ENCODE peak calls at places on chromosomes 5 and 9, in four cellular contexts. One of them, this sample, is unnamed.

GRCh38 chr9:114000063-114000454 is 78.0 kb downstream of the AMBP start:
- DNase-seq in substantia nigra: no peak
- DNase-seq in GM23248: no peak
- DNase-seq in fibroblast of lung: no peak
- DNase-seq in this sample: no peak

GRCh38 chr5:156912869-156913268 is 50.2 kb downstream of the TIMD4 start:
- DNase-seq in substantia nigra: no peak
- DNase-seq in GM23248: peak; percentile 2
- DNase-seq in fibroblast of lung: no peak
- DNase-seq in this sample: no peak

GRCh38 chr5:16457853-16458252 is 7.7 kb downstream of the ZNF622 start:
- DNase-seq in substantia nigra: no peak
- DNase-seq in GM23248: peak; percentile 65
- DNase-seq in fibroblast of lung: peak; percentile 59
- DNase-seq in this sample: no peak

GRCh38 chr9:27673626-27674025 is 100.3 kb upstream of the C9orf72 start:
- DNase-seq in substantia nigra: no peak
- DNase-seq in GM23248: no peak
- DNase-seq in fibroblast of lung: no peak
- DNase-seq in this sample: no peak

GRCh38 chr9:19551124-19551929 is 142.5 kb downstream of the ACER2 start:
- DNase-seq in substantia nigra: no peak
- DNase-seq in GM23248: no peak
- DNase-seq in fibroblast of lung: no peak
- DNase-seq in this sample: no peak

GRCh38 chr9:37892063-37892462 is 11.9 kb downstream of the SLC25A51 start:
- DNase-seq in substantia nigra: no peak
- DNase-seq in GM23248: no peak
- DNase-seq in fibroblast of lung: no peak
- DNase-seq in this sample: no peak

GRCh38 chr9:35553670-35554543 is 51.2 kb upstream of the TESK1 start:
- DNase-seq in substantia nigra: no peak
- DNase-seq in GM23248: peak; percentile 89
- DNase-seq in fibroblast of lung: peak; percentile 60
- DNase-seq in this sample: no peak

GRCh38 chr9:94607340-94607695 is 13.7 kb upstream of the FBP2 start:
- DNase-seq in substantia nigra: no peak
- DNase-seq in GM23248: no peak
- DNase-seq in fibroblast of lung: no peak
- DNase-seq in this sample: no peak

GRCh38 chr5:133366966-133367365 is 245.4 kb downstream of the FSTL4 start:
- DNase-seq in substantia nigra: no peak
- DNase-seq in GM23248: no peak
- DNase-seq in fibroblast of lung: no peak
- DNase-seq in this sample: no peak

GRCh38 chr5:139406960-139407359 is 3.1 kb upstream of the SPATA24 start:
- DNase-seq in substantia nigra: no peak
- DNase-seq in GM23248: no peak
- DNase-seq in fibroblast of lung: no peak
- DNase-seq in this sample: no peak

GRCh38 chr5:139410886-139411835 is 7.3 kb upstream of the SPATA24 start:
- DNase-seq in substantia nigra: no peak
- DNase-seq in GM23248: peak; percentile 84
- DNase-seq in fibroblast of lung: no peak
- DNase-seq in this sample: no peak

GRCh38 chr5:139407517-139407916 is 3.6 kb upstream of the SPATA24 start:
- DNase-seq in substantia nigra: no peak
- DNase-seq in GM23248: no peak
- DNase-seq in fibroblast of lung: no peak
- DNase-seq in this sample: no peak

GRCh38 chr5:139410121-139410885 is 6.4 kb upstream of the SPATA24 start:
- DNase-seq in substantia nigra: no peak
- DNase-seq in GM23248: peak; percentile 67
- DNase-seq in fibroblast of lung: no peak
- DNase-seq in this sample: no peak

DNA sequence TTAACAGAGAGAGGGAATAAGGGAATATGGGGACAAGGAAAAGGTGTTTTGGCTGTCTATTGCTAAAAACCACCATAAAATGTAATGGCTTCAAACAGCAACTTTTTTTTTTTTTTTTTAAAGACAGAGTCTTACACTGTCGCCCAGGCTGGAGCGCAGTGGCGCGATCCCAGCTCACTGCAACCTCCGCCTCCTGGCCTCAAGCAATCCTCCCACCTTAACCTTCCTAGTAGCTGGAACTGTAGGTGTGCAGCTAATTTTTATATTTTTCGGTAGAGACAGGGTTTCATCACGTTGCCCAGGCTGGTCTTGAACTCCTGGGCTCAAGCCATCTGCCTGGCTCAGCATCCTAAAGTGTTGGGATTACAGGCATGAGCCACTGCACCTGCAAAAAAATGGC is 4.3 kb upstream of the SPATA24 start:
- DNase-seq in substantia nigra: no peak
- DNase-seq in GM23248: no peak
- DNase-seq in fibroblast of lung: no peak
- DNase-seq in this sample: no peak
- H3K27ac ChIP-seq in substantia nigra: no peak overlapping the region
- H3K27ac ChIP-seq in GM23248: no peak overlapping the region
- H3K27ac ChIP-seq in fibroblast of lung: no peak overlapping the region
- H3K27ac ChIP-seq in this sample: no peak overlapping the region

GRCh38 chr9:134491436-134491835 is 150.2 kb upstream of the COL5A1 start:
- DNase-seq in substantia nigra: no peak
- DNase-seq in GM23248: no peak
- DNase-seq in fibroblast of lung: no peak
- DNase-seq in this sample: no peak
- H3K27ac ChIP-seq in substantia nigra: no peak overlapping the region
- H3K27ac ChIP-seq in GM23248: no peak overlapping the region
- H3K27ac ChIP-seq in fibroblast of lung: no peak overlapping the region
- H3K27ac ChIP-seq in this sample: no peak overlapping the region

GRCh38 chr5:68426609-68427008 is 211.1 kb downstream of the PIK3R1 start:
- DNase-seq in substantia nigra: no peak
- DNase-seq in GM23248: no peak
- DNase-seq in fibroblast of lung: no peak
- DNase-seq in this sample: no peak

GRCh38 chr5:68421667-68422220 is 206.2 kb downstream of the PIK3R1 start:
- DNase-seq in substantia nigra: no peak
- DNase-seq in GM23248: no peak
- DNase-seq in fibroblast of lung: no peak
- DNase-seq in this sample: no peak

GRCh38 chr5:68428232-68428811 is 212.8 kb downstream of the PIK3R1 start:
- DNase-seq in substantia nigra: no peak
- DNase-seq in GM23248: peak; percentile 54
- DNase-seq in fibroblast of lung: peak; percentile 16
- DNase-seq in this sample: no peak

GRCh38 chr5:68423154-68423811 is 207.7 kb downstream of the PIK3R1 start:
- DNase-seq in substantia nigra: no peak
- DNase-seq in GM23248: peak; percentile 44
- DNase-seq in fibroblast of lung: no peak
- DNase-seq in this sample: no peak

DNA sequence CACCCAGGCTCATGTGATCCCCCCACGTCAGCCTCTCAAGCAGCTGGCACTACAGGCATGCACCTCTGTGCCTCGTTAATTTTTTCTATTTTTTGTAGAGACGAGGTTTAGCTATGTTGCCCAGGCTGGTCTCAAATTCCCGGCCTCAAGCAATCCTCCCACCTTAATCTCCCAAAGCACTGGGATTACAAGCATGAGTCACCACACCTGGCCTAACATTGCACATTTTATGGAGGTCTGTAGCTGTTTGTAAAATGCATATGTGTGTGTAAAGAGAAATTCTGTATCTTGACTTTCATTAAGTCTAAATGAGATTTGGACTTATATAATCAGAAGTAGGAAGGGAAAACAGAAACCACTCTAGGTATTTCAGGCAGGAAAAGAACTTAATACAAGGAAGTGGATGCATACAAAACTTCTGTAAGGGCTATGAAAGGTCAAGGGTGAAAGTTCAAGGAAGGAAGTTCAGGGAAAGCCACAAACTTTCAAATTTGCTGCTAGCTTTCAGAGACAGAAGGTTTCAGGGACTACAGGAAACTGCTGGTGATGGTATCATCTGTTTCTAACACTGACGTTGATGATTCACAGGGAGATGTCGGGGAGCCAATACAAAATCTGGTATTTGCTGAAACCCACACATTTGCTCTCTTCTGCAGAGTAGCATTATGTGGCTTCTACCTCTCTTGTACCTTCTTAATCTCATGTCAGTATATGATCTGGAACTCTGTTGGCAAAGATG is 209.4 kb downstream of the PIK3R1 start:
- DNase-seq in substantia nigra: no peak
- DNase-seq in GM23248: peak; percentile 77
- DNase-seq in fibroblast of lung: peak; percentile 76
- DNase-seq in this sample: no peak
- H3K27ac ChIP-seq in substantia nigra: no peak overlapping the region
- H3K27ac ChIP-seq in GM23248: peak overlapping the region; percentile 30
- H3K27ac ChIP-seq in fibroblast of lung: no peak overlapping the region
- H3K27ac ChIP-seq in this sample: no peak overlapping the region

GRCh38 chr9:112664541-112664940 is 53.4 kb downstream of the INIP start:
- DNase-seq in substantia nigra: no peak
- DNase-seq in GM23248: peak; percentile 11
- DNase-seq in fibroblast of lung: peak; percentile 10
- DNase-seq in this sample: no peak

GRCh38 chr9:112659906-112660305 is 58.0 kb downstream of the INIP start:
- DNase-seq in substantia nigra: no peak
- DNase-seq in GM23248: no peak
- DNase-seq in fibroblast of lung: no peak
- DNase-seq in this sample: no peak

GRCh38 chr9:112663681-112664080 is 54.2 kb downstream of the INIP start:
- DNase-seq in substantia nigra: no peak
- DNase-seq in GM23248: no peak
- DNase-seq in fibroblast of lung: no peak
- DNase-seq in this sample: no peak

GRCh38 chr9:112669326-112669725 is 48.6 kb downstream of the INIP start:
- DNase-seq in substantia nigra: no peak
- DNase-seq in GM23248: no peak
- DNase-seq in fibroblast of lung: no peak
- DNase-seq in this sample: no peak

DNA sequence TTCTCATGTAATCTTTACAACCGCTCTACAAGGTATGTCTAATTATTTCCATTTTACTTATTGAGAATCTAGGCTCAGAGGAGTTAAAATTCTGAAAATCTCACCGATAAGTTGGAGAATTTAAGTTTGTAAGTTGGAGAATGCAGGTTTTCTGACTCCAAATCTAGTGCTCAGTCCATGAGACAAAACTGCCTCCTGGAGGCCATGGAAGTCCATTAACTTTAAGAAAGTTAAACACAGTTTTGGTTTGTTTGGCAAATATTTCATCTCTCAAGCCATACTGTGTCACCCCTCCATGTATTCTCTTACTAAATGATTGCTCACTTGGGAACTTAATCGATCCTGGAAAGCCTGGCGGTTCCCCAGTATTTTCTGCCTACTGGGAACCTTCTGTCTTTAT is 52.6 kb downstream of the INIP start:
- DNase-seq in substantia nigra: no peak
- DNase-seq in GM23248: peak; percentile 45
- DNase-seq in fibroblast of lung: peak; percentile 24
- DNase-seq in this sample: no peak
- H3K27ac ChIP-seq in substantia nigra: no peak overlapping the region
- H3K27ac ChIP-seq in GM23248: no peak overlapping the region
- H3K27ac ChIP-seq in fibroblast of lung: no peak overlapping the region
- H3K27ac ChIP-seq in this sample: no peak overlapping the region

DNA sequence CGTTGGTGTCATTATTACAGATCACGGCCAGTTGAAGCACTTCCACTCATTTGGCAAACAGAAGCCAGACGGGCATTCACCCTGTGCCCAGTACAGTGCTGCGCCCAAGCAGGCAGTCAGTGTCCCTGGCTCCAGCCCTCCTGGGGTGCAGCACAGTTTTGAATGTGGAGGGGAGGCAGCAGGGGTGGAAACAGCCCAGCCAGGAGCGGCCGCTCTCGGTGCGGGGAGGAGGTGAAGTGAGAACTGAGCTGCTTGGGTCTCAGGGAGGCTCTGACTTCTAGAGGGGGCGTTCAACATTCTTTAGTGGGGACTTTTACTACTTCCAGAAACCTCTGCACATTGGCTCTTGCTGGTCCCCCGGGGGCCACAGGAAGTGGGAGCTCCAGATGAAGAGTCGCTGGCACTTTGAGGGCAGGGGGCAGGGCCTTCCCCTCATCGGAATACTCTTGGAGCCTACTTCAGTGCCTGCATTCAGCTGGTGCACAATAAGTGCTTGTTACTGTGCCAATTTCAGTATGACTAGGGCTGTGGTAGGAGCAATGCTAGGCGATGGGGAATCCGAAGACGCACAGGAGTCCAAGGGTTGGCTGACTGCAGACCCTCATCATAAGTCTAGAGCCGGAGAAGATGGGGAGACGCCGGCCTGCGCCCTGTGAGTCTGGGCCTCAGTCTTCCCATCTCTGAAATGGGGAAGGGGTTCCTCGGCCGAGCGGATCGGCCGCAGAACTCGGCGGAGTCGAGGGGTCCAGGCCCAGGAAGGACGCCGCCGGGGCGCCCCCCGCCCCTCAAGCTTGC is 482 bp upstream of the NEK6 start:
- DNase-seq in substantia nigra: no peak
- DNase-seq in GM23248: peak; percentile 47
- DNase-seq in fibroblast of lung: peak; percentile 58
- DNase-seq in this sample: no peak
- H3K27ac ChIP-seq in substantia nigra: no peak overlapping the region
- H3K27ac ChIP-seq in GM23248: peak overlapping the region; percentile 98
- H3K27ac ChIP-seq in fibroblast of lung: peak overlapping the region; percentile 49
- H3K27ac ChIP-seq in this sample: no peak overlapping the region

DNA sequence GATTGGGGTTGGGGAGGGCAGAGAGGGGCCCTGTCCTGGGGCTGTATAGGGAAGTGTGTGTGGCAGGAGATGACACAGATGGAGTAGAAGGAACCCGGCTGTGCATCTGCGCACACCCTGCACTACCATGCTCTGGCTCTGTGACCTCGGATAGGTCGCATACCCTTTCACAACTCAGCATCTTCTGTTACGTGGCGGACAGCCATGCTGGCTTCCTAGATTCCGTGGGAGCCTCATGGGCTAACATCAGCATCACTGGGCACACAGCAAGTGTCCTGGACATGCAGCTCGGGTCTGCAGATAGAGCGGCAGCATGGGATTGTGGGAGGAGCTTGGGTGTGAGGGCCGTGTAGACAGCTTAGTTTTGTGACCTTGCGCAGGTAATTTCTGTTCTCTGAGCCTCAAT is 9.2 kb downstream of the ARPC5L start:
- DNase-seq in substantia nigra: no peak
- DNase-seq in GM23248: no peak
- DNase-seq in fibroblast of lung: no peak
- DNase-seq in this sample: no peak
- H3K27ac ChIP-seq in substantia nigra: no peak overlapping the region
- H3K27ac ChIP-seq in GM23248: peak overlapping the region; percentile 95
- H3K27ac ChIP-seq in fibroblast of lung: peak overlapping the region; percentile 88
- H3K27ac ChIP-seq in this sample: no peak overlapping the region

GRCh38 chr5:145689235-145689634 is 145.9 kb downstream of the PRELID2 start:
- DNase-seq in substantia nigra: no peak
- DNase-seq in GM23248: no peak
- DNase-seq in fibroblast of lung: no peak
- DNase-seq in this sample: no peak
- H3K27ac ChIP-seq in substantia nigra: peak overlapping the region; percentile 62
- H3K27ac ChIP-seq in GM23248: no peak overlapping the region
- H3K27ac ChIP-seq in fibroblast of lung: no peak overlapping the region
- H3K27ac ChIP-seq in this sample: no peak overlapping the region